ENCODE peak calls at places on chromosomes 3 and 15, in six cellular contexts. One of them, this sample, is unnamed.

GRCh38 chr15:68729789-68730201 is 90.9 kb downstream of the ANP32A start:
- DNase-seq in HFFc6: peak
- DNase-seq in NB4: no peak
- DNase-seq in fibroblast of the aortic adventitia: peak
- DNase-seq in neural crest cell: no peak
- DNase-seq in natural killer cell: no peak
- DNase-seq in this sample: no peak

GRCh38 chr3:73351423-73352071 is 273.2 kb downstream of the PDZRN3 start:
- DNase-seq in natural killer cell: no peak
- DNase-seq in fibroblast of the aortic adventitia: peak
- DNase-seq in NB4: peak
- DNase-seq in HFFc6: no peak
- DNase-seq in neural crest cell: no peak
- DNase-seq in this sample: no peak

GRCh38 chr3:57128863-57129602 is 36.1 kb downstream of the IL17RD start:
- DNase-seq in HFFc6: no peak
- DNase-seq in neural crest cell: no peak
- DNase-seq in NB4: no peak
- DNase-seq in natural killer cell: no peak
- DNase-seq in fibroblast of the aortic adventitia: peak
- DNase-seq in this sample: peak

GRCh38 chr15:40340740-40341400 is at the start of gene CCDC9B:
- DNase-seq in NB4: no peak
- DNase-seq in HFFc6: peak
- DNase-seq in fibroblast of the aortic adventitia: peak
- DNase-seq in natural killer cell: no peak
- DNase-seq in neural crest cell: no peak
- DNase-seq in this sample: peak

GRCh38 chr3:4410174-4410573 is 56.9 kb downstream of the SUMF1 start:
- DNase-seq in NB4: no peak
- DNase-seq in HFFc6: no peak
- DNase-seq in natural killer cell: no peak
- DNase-seq in fibroblast of the aortic adventitia: no peak
- DNase-seq in neural crest cell: no peak
- DNase-seq in this sample: peak

GRCh38 chr3:98032881-98033280 is 2.2 kb downstream of the GABRR3 start:
- DNase-seq in NB4: no peak
- DNase-seq in natural killer cell: no peak
- DNase-seq in neural crest cell: no peak
- DNase-seq in HFFc6: no peak
- DNase-seq in fibroblast of the aortic adventitia: no peak
- DNase-seq in this sample: no peak

GRCh38 chr15:36924076-36924475 is 176.3 kb downstream of the MEIS2 start:
- DNase-seq in NB4: no peak
- DNase-seq in neural crest cell: no peak
- DNase-seq in HFFc6: no peak
- DNase-seq in natural killer cell: no peak
- DNase-seq in fibroblast of the aortic adventitia: no peak
- DNase-seq in this sample: no peak

GRCh38 chr15:48584090-48584831 is 61.2 kb downstream of the FBN1 start:
- DNase-seq in NB4: no peak
- DNase-seq in neural crest cell: no peak
- DNase-seq in fibroblast of the aortic adventitia: no peak
- DNase-seq in natural killer cell: no peak
- DNase-seq in HFFc6: no peak
- DNase-seq in this sample: no peak

GRCh38 chr3:118909751-118910150 is 124.9 kb downstream of the IGSF11 start:
- DNase-seq in HFFc6: no peak
- DNase-seq in fibroblast of the aortic adventitia: no peak
- DNase-seq in natural killer cell: no peak
- DNase-seq in NB4: no peak
- DNase-seq in neural crest cell: no peak
- DNase-seq in this sample: no peak

GRCh38 chr3:45554001-45554691 is 40.4 kb upstream of the LIMD1 start:
- DNase-seq in natural killer cell: no peak
- DNase-seq in neural crest cell: no peak
- DNase-seq in fibroblast of the aortic adventitia: no peak
- DNase-seq in HFFc6: no peak
- DNase-seq in NB4: peak
- DNase-seq in this sample: peak

GRCh38 chr3:81846988-81847387 is 85.5 kb upstream of the GBE1 start:
- DNase-seq in neural crest cell: no peak
- DNase-seq in HFFc6: no peak
- DNase-seq in fibroblast of the aortic adventitia: no peak
- DNase-seq in natural killer cell: no peak
- DNase-seq in NB4: no peak
- DNase-seq in this sample: no peak

GRCh38 chr3:39903253-39903652 is 93.8 kb downstream of the MYRIP start:
- DNase-seq in natural killer cell: no peak
- DNase-seq in neural crest cell: no peak
- DNase-seq in HFFc6: no peak
- DNase-seq in NB4: no peak
- DNase-seq in fibroblast of the aortic adventitia: no peak
- DNase-seq in this sample: no peak

GRCh38 chr15:89057506-89058133 is 30.6 kb upstream of the ABHD2 start:
- DNase-seq in HFFc6: peak
- DNase-seq in neural crest cell: peak
- DNase-seq in fibroblast of the aortic adventitia: peak
- DNase-seq in NB4: peak
- DNase-seq in natural killer cell: peak
- DNase-seq in this sample: peak

GRCh38 chr3:5138214-5138981 is 16.3 kb downstream of the ARL8B start:
- DNase-seq in HFFc6: peak
- DNase-seq in fibroblast of the aortic adventitia: peak
- DNase-seq in neural crest cell: no peak
- DNase-seq in NB4: no peak
- DNase-seq in natural killer cell: no peak
- DNase-seq in this sample: peak

GRCh38 chr15:74781673-74782595 is at the start of gene CSK:
- DNase-seq in natural killer cell: peak
- DNase-seq in NB4: peak
- DNase-seq in fibroblast of the aortic adventitia: peak
- DNase-seq in neural crest cell: peak
- DNase-seq in HFFc6: peak
- DNase-seq in this sample: peak

GRCh38 chr3:76470285-76470684 is 569.6 kb upstream of the ROBO2 start:
- DNase-seq in fibroblast of the aortic adventitia: no peak
- DNase-seq in neural crest cell: no peak
- DNase-seq in NB4: no peak
- DNase-seq in natural killer cell: no peak
- DNase-seq in HFFc6: no peak
- DNase-seq in this sample: peak

GRCh38 chr3:158683216-158683975 is 10.9 kb upstream of the LXN start:
- DNase-seq in HFFc6: peak
- DNase-seq in neural crest cell: no peak
- DNase-seq in natural killer cell: no peak
- DNase-seq in NB4: no peak
- DNase-seq in fibroblast of the aortic adventitia: peak
- DNase-seq in this sample: peak

GRCh38 chr15:91496754-91497691 is 356.5 kb upstream of the SLCO3A1 start:
- DNase-seq in NB4: peak
- DNase-seq in neural crest cell: no peak
- DNase-seq in natural killer cell: no peak
- DNase-seq in fibroblast of the aortic adventitia: no peak
- DNase-seq in HFFc6: no peak
- DNase-seq in this sample: no peak

GRCh38 chr3:29440321-29441019 is 159.6 kb downstream of the RBMS3 start:
- DNase-seq in neural crest cell: peak
- DNase-seq in fibroblast of the aortic adventitia: no peak
- DNase-seq in HFFc6: no peak
- DNase-seq in NB4: no peak
- DNase-seq in natural killer cell: no peak
- DNase-seq in this sample: no peak

GRCh38 chr3:57983734-57984518 is 24.3 kb upstream of the FLNB start:
- DNase-seq in natural killer cell: no peak
- DNase-seq in NB4: peak
- DNase-seq in HFFc6: peak
- DNase-seq in fibroblast of the aortic adventitia: peak
- DNase-seq in neural crest cell: no peak
- DNase-seq in this sample: peak

GRCh38 chr15:94306700-94307650 is 75.6 kb downstream of the MCTP2 start:
- DNase-seq in NB4: peak
- DNase-seq in neural crest cell: no peak
- DNase-seq in natural killer cell: peak
- DNase-seq in fibroblast of the aortic adventitia: peak
- DNase-seq in HFFc6: no peak
- DNase-seq in this sample: no peak

GRCh38 chr15:67093146-67093874 is 27.9 kb downstream of the SMAD3 start:
- DNase-seq in fibroblast of the aortic adventitia: no peak
- DNase-seq in neural crest cell: no peak
- DNase-seq in HFFc6: no peak
- DNase-seq in natural killer cell: no peak
- DNase-seq in NB4: peak
- DNase-seq in this sample: no peak

GRCh38 chr3:30607032-30607833 is 832 bp downstream of the TGFBR2 start:
- DNase-seq in natural killer cell: peak
- DNase-seq in NB4: peak
- DNase-seq in neural crest cell: peak
- DNase-seq in HFFc6: no peak
- DNase-seq in fibroblast of the aortic adventitia: peak
- DNase-seq in this sample: no peak

GRCh38 chr3:69669070-69669469 is 70.2 kb upstream of the MITF start:
- DNase-seq in natural killer cell: no peak
- DNase-seq in fibroblast of the aortic adventitia: no peak
- DNase-seq in HFFc6: no peak
- DNase-seq in neural crest cell: no peak
- DNase-seq in NB4: no peak
- DNase-seq in this sample: no peak

GRCh38 chr3:88203537-88204143 is 53.9 kb downstream of the C3orf38 start:
- DNase-seq in natural killer cell: no peak
- DNase-seq in neural crest cell: peak
- DNase-seq in NB4: peak
- DNase-seq in fibroblast of the aortic adventitia: peak
- DNase-seq in HFFc6: peak
- DNase-seq in this sample: peak
- TF ChIP-seq CTCF in natural killer cell: peak
- TF ChIP-seq CTCF in neural crest cell: peak
- TF ChIP-seq CTCF in NB4: peak
- TF ChIP-seq CTCF in fibroblast of the aortic adventitia: peak
- TF ChIP-seq CTCF in HFFc6: peak
- TF ChIP-seq CTCF in this sample: peak

DNA sequence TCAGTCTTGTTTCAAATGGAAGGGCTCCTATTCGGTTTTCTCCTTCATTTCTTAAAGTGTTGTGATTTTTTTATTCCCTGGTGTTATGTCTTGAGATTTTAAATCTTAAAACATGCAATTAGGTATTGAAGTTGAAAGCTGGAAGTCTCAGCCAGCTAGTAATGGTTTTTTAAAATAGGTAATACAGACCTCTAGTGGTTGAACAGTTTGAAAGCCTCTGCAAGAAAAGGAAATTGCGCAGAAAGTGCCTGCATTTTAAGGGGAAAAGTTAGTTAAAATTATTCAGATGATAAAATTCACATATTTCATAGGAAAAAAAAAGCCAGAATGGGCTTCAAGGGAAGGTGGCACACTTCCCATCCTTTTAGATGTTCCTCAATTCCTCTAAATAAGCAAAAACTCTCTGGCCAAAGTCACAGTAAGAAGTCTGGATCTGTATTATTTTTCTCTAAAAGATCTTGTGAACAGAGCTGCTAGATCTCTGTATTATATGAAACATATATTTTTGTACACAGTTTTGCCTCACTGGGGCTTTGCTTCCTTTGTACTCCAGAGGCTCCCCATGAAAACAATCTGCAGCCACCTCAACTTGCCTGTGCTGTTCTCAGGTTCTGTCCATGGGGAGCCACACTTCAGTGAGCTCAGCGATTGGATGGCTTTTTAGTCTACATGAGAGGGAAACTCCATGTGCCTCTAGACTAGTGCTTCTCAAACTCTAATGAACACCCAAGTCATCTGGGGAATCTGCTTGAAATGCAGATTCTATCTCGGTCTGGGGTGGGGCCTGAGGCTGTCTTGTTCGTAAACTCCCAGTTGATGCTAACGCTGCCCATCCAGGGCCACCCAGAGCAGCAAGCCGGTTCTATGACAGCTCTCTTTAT is 21.5 kb downstream of the AGTR1 start:
- DNase-seq in neural crest cell: no peak
- DNase-seq in NB4: peak
- DNase-seq in fibroblast of the aortic adventitia: peak
- DNase-seq in HFFc6: peak
- DNase-seq in natural killer cell: no peak
- DNase-seq in this sample: no peak
- TF ChIP-seq CTCF in neural crest cell: peak
- TF ChIP-seq CTCF in NB4: peak
- TF ChIP-seq CTCF in fibroblast of the aortic adventitia: peak
- TF ChIP-seq CTCF in HFFc6: peak
- TF ChIP-seq CTCF in natural killer cell: no peak
- TF ChIP-seq CTCF in this sample: peak

GRCh38 chr3:177382944-177383343 is 185.7 kb upstream of the TBL1XR1 start:
- DNase-seq in neural crest cell: no peak
- DNase-seq in fibroblast of the aortic adventitia: no peak
- DNase-seq in natural killer cell: no peak
- DNase-seq in HFFc6: no peak
- DNase-seq in NB4: no peak
- DNase-seq in this sample: no peak

GRCh38 chr3:177381070-177381469 is 183.8 kb upstream of the TBL1XR1 start:
- DNase-seq in fibroblast of the aortic adventitia: no peak
- DNase-seq in neural crest cell: no peak
- DNase-seq in HFFc6: no peak
- DNase-seq in natural killer cell: no peak
- DNase-seq in NB4: no peak
- DNase-seq in this sample: no peak

GRCh38 chr3:177377166-177377565 is 179.9 kb upstream of the TBL1XR1 start:
- DNase-seq in NB4: no peak
- DNase-seq in fibroblast of the aortic adventitia: no peak
- DNase-seq in natural killer cell: no peak
- DNase-seq in HFFc6: no peak
- DNase-seq in neural crest cell: no peak
- DNase-seq in this sample: no peak

GRCh38 chr3:177378168-177378567 is 180.9 kb upstream of the TBL1XR1 start:
- DNase-seq in NB4: no peak
- DNase-seq in natural killer cell: no peak
- DNase-seq in fibroblast of the aortic adventitia: no peak
- DNase-seq in neural crest cell: no peak
- DNase-seq in HFFc6: no peak
- DNase-seq in this sample: no peak

DNA sequence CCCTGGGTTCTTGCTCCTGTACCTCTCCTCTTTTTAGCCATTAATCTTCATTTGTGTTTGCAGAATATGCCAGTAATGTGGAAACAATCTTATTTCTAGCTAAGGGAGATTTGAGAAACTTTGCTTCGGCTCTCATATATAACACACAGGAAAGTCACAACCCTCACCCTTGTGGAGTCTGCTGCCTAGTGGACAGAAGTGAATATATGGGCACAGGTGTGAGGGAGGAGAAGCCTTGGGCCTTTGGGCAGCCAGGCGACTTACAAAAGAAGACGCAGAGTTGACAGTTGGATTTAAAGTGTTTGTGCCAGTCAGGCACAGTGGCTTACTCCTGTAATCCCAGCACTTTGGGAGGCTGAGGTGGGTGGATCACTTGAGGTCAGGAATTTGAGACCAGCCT is 181.8 kb upstream of the TBL1XR1 start:
- DNase-seq in fibroblast of the aortic adventitia: no peak
- DNase-seq in NB4: peak
- DNase-seq in HFFc6: no peak
- DNase-seq in neural crest cell: no peak
- DNase-seq in natural killer cell: no peak
- DNase-seq in this sample: no peak
- TF ChIP-seq CTCF in fibroblast of the aortic adventitia: no peak
- TF ChIP-seq CTCF in NB4: no peak
- TF ChIP-seq CTCF in HFFc6: no peak
- TF ChIP-seq CTCF in neural crest cell: no peak
- TF ChIP-seq CTCF in natural killer cell: no peak
- TF ChIP-seq CTCF in this sample: no peak

GRCh38 chr15:80887148-80887547 is 102.5 kb downstream of the MESD start:
- DNase-seq in neural crest cell: no peak
- DNase-seq in NB4: no peak
- DNase-seq in fibroblast of the aortic adventitia: no peak
- DNase-seq in natural killer cell: no peak
- DNase-seq in HFFc6: no peak
- DNase-seq in this sample: no peak
- TF ChIP-seq CTCF in neural crest cell: no peak
- TF ChIP-seq CTCF in NB4: no peak
- TF ChIP-seq CTCF in fibroblast of the aortic adventitia: no peak
- TF ChIP-seq CTCF in natural killer cell: no peak
- TF ChIP-seq CTCF in HFFc6: no peak
- TF ChIP-seq CTCF in this sample: no peak

This sample was measured in foreskin fibroblast.